ENCODE peak calls at places on chromosomes 16 and 17, in ten cellular contexts. G is aorta; V is prostate gland; Y is IMR-90; E is colonic mucosa; X is RWPE1; S is ascending aorta; F is CD8-positive, alpha-beta T cell; J is brain microvascular endothelial cell; N is GM12878. K is an unnamed sample.

GRCh38 chr16:69839240-69839688 is 77.1 kb downstream of the WWP2 start:
- DNase-seq in G (no peak), V (no peak), Y (no peak), E (peak), X (no peak), S (no peak), F (no peak), J (no peak), N (no peak), K (no peak)

GRCh38 chr17:72338847-72339790 is 218.3 kb downstream of the SOX9 start:
- DNase-seq in G (peak), V (no peak), Y (peak), E (peak), X (peak), S (no peak), F (no peak), J (peak), N (no peak), K (no peak)

GRCh38 chr16:28183441-28183840 is 28.3 kb downstream of the XPO6 start:
- DNase-seq in G (no peak), V (no peak), Y (no peak), E (no peak), X (no peak), S (no peak), F (no peak), J (no peak), N (no peak), K (no peak)

GRCh38 chr17:40344321-40345160 is 20.0 kb downstream of the GJD3 start:
- DNase-seq in G (no peak), V (no peak), Y (no peak), E (no peak), X (no peak), S (no peak), F (peak), J (no peak), N (no peak), K (no peak)

GRCh38 chr16:80427800-80428199 is 113.0 kb upstream of the DYNLRB2 start:
- DNase-seq in G (no peak), V (no peak), Y (no peak), E (no peak), X (no peak), S (no peak), F (no peak), J (no peak), N (no peak), K (no peak)

GRCh38 chr17:10048951-10049350 is 143.9 kb upstream of the RCVRN start:
- DNase-seq in G (no peak), V (no peak), Y (no peak), E (no peak), X (no peak), S (no peak), F (no peak), J (no peak), N (no peak), K (no peak)

GRCh38 chr16:64910351-64910750 is 211.5 kb downstream of the CDH11 start:
- DNase-seq in G (peak), V (no peak), Y (peak), E (peak), X (no peak), S (peak), F (no peak), J (peak), N (no peak), K (no peak)

GRCh38 chr17:70848785-70849184 is 679.5 kb downstream of the KCNJ2 start:
- DNase-seq in G (no peak), V (no peak), Y (peak), E (no peak), X (peak), S (no peak), F (no peak), J (peak), N (no peak), K (no peak)

GRCh38 chr17:1485748-1486376 is 6.6 kb downstream of the MYO1C start:
- DNase-seq in G (peak), V (no peak), Y (peak), E (peak), X (peak), S (peak), F (peak), J (peak), N (no peak), K (peak)

GRCh38 chr17:15447928-15448579 is 19.4 kb downstream of the CDRT4 start:
- DNase-seq in G (no peak), V (no peak), Y (no peak), E (no peak), X (no peak), S (no peak), F (no peak), J (no peak), N (no peak), K (no peak)

GRCh38 chr17:62591323-62591722 is 36.1 kb upstream of the MRC2 start:
- DNase-seq in G (no peak), V (no peak), Y (no peak), E (no peak), X (no peak), S (no peak), F (no peak), J (no peak), N (no peak), K (no peak)

GRCh38 chr16:70704586-70704985 is 18.7 kb upstream of the MTSS2 start:
- DNase-seq in G (no peak), V (no peak), Y (no peak), E (no peak), X (no peak), S (no peak), F (no peak), J (no peak), N (no peak), K (no peak)

GRCh38 chr17:80499536-80499935 is 23.1 kb upstream of the NPTX1 start:
- DNase-seq in G (no peak), V (no peak), Y (no peak), E (no peak), X (no peak), S (no peak), F (no peak), J (no peak), N (no peak), K (no peak)

GRCh38 chr16:67169011-67169451 is 1.3 kb upstream of the NOL3 start:
- DNase-seq in G (no peak), V (no peak), Y (no peak), E (peak), X (no peak), S (no peak), F (no peak), J (no peak), N (no peak), K (no peak)

GRCh38 chr17:31604936-31605335 is 213.5 kb downstream of the RAB11FIP4 start:
- DNase-seq in G (no peak), V (no peak), Y (no peak), E (no peak), X (no peak), S (no peak), F (no peak), J (no peak), N (no peak), K (no peak)
- H3K27ac ChIP-seq in G (no peak), V (no peak), Y (no peak), E (no peak), X (no peak), S (no peak), F (no peak), J (no peak), N (no peak), K (no peak)

GRCh38 chr17:77668518-77668917 is 290.0 kb upstream of the TNRC6C start:
- DNase-seq in G (no peak), V (no peak), Y (no peak), E (no peak), X (no peak), S (no peak), F (no peak), J (no peak), N (no peak), K (no peak)
- H3K27ac ChIP-seq in G (no peak), V (no peak), Y (no peak), E (no peak), X (no peak), S (no peak), F (no peak), J (no peak), N (no peak), K (no peak)

GRCh38 chr17:42699415-42699740 is 17.0 kb downstream of the CNTNAP1 start:
- DNase-seq in G (no peak), V (no peak), Y (no peak), E (no peak), X (no peak), S (no peak), F (no peak), J (no peak), N (no peak), K (no peak)
- H3K27ac ChIP-seq in G (no peak), V (no peak), Y (no peak), E (no peak), X (peak), S (no peak), F (no peak), J (no peak), N (no peak), K (no peak)

GRCh38 chr16:12390644-12391043 is 413.0 kb downstream of the CPPED1 start:
- DNase-seq in G (no peak), V (no peak), Y (peak), E (no peak), X (no peak), S (no peak), F (no peak), J (peak), N (no peak), K (no peak)

GRCh38 chr16:12393208-12393607 is 410.5 kb downstream of the CPPED1 start:
- DNase-seq in G (no peak), V (no peak), Y (no peak), E (no peak), X (no peak), S (no peak), F (no peak), J (no peak), N (no peak), K (no peak)

GRCh38 chr16:12391974-12392373 is 411.7 kb downstream of the CPPED1 start:
- DNase-seq in G (no peak), V (no peak), Y (no peak), E (no peak), X (no peak), S (no peak), F (no peak), J (no peak), N (no peak), K (no peak)

GRCh38 chr16:12390074-12390473 is 413.5 kb downstream of the SNX29 start:
- DNase-seq in G (no peak), V (no peak), Y (peak), E (no peak), X (no peak), S (no peak), F (no peak), J (no peak), N (no peak), K (no peak)

DNA sequence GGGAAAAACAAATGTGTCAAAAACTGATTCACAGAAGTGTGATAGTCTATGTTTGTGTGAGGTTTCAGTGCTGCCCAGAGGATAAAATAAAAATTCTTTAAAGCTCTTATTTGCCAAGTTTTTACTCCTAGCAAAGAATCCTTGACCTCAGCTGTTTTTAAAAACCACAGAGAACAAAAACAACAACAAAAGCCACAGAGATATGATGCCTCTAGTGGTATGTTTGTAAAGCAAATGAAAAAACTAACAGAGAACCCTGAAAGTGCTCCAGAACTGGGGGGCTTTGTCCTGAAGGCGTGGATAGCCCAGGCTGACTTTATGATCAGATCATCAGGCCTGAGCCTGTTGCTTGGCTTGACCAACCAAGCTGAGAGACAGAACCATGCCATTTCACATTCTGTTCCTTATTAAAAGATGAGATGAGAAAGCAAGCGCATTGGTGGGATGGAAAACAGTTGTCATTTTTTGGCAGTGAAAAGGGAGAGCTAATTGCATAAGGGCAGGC is 411.1 kb downstream of the CPPED1 start:
- DNase-seq in G (no peak), V (no peak), Y (no peak), E (no peak), X (no peak), S (no peak), F (no peak), J (no peak), N (no peak), K (no peak)
- H3K27ac ChIP-seq in G (no peak), V (peak), Y (no peak), E (no peak), X (no peak), S (no peak), F (no peak), J (no peak), N (no peak), K (no peak)